ENCODE peak calls at places on chromosome 15, in six cellular contexts. Y, T, D, R, B and J are unnamed samples.

GRCh38 chr15:74867562-74868458 is 5.4 kb downstream of the SCAMP2 start:
- DNase-seq in T (no peak), R (no peak), D (no peak), B (no peak), Y (no peak), J (no peak)

GRCh38 chr15:101049856-101050646 is 130.9 kb downstream of the LRRK1 start:
- DNase-seq in D (no peak), R (no peak), Y (no peak), B (no peak), T (peak; percentile 22), J (no peak)

GRCh38 chr15:54816406-54816805 is 380.3 kb downstream of the RSL24D1 start:
- DNase-seq in D (no peak), T (no peak), Y (no peak), R (no peak), B (no peak), J (no peak)

GRCh38 chr15:48352474-48353072 is 21.3 kb downstream of the DUT start:
- DNase-seq in T (no peak), Y (peak; percentile 72), B (peak; percentile 58), D (peak; percentile 27), R (peak; percentile 55), J (peak; percentile 52)

GRCh38 chr15:101567089-101567488 is 77.6 kb upstream of the PCSK6 start:
- DNase-seq in D (no peak), Y (no peak), B (no peak), R (no peak), T (no peak), J (no peak)

GRCh38 chr15:70096215-70096974 is 1.3 kb downstream of the TLE3 start:
- DNase-seq in D (peak; percentile 51), R (peak; percentile 51), B (peak; percentile 30), Y (peak; percentile 60), T (peak; percentile 77), J (no peak)

GRCh38 chr15:63968700-63969099 is 77.6 kb downstream of the DAPK2 start:
- DNase-seq in R (no peak), D (no peak), T (peak; percentile 66), B (no peak), Y (no peak), J (no peak)

GRCh38 chr15:100017140-100017539 is 283.9 kb upstream of the LYSMD4 start:
- DNase-seq in Y (no peak), T (no peak), R (no peak), B (no peak), D (no peak), J (no peak)

GRCh38 chr15:44738340-44738984 is 2.1 kb downstream of the TRIM69 start:
- DNase-seq in B (peak; percentile 53), R (peak; percentile 56), Y (peak; percentile 61), T (no peak), D (no peak), J (no peak)

GRCh38 chr15:70672081-70672480 is 91.3 kb downstream of the UACA start:
- DNase-seq in B (no peak), R (no peak), D (no peak), Y (peak; percentile 13), T (no peak), J (no peak)

GRCh38 chr15:100463515-100463914 is 65.2 kb downstream of the CERS3 start:
- DNase-seq in D (no peak), Y (no peak), R (no peak), T (no peak), B (no peak), J (no peak)

GRCh38 chr15:73906346-73907017 is 19.8 kb upstream of the LOXL1 start:
- DNase-seq in D (no peak), T (no peak), Y (peak; percentile 53), B (no peak), R (peak; percentile 56), J (no peak)

GRCh38 chr15:43776718-43777292 is at the start of gene ELL3:
- DNase-seq in T (peak; percentile 92), Y (peak; percentile 84), B (peak; percentile 76), D (peak; percentile 81), R (no peak), J (no peak)

GRCh38 chr15:70159397-70160009 is 61.8 kb upstream of the TLE3 start:
- DNase-seq in D (no peak), B (no peak), Y (no peak), T (no peak), R (no peak), J (no peak)